ENCODE peak calls at places on chromosomes 3 and 15, in four cellular contexts. One of them, this sample, is unnamed.

GRCh38 chr3:187743195-187744141 is 1.8 kb downstream of the BCL6 start:
- DNase-seq in HepG2: no peak
- DNase-seq in K562: peak
- DNase-seq in A549: peak
- DNase-seq in this sample: peak

GRCh38 chr3:86967062-86967461 is 23.9 kb downstream of the VGLL3 start:
- DNase-seq in HepG2: no peak
- DNase-seq in K562: no peak
- DNase-seq in A549: no peak
- DNase-seq in this sample: no peak

GRCh38 chr15:60760646-60761504 is 281.9 kb upstream of the ICE2 start:
- DNase-seq in HepG2: no peak
- DNase-seq in K562: no peak
- DNase-seq in A549: no peak
- DNase-seq in this sample: no peak

GRCh38 chr3:2599471-2599870 is 500.8 kb downstream of the CNTN4 start:
- DNase-seq in HepG2: no peak
- DNase-seq in K562: no peak
- DNase-seq in A549: no peak
- DNase-seq in this sample: no peak

GRCh38 chr3:146589899-146590508 is 15.1 kb downstream of the PLSCR5 start:
- DNase-seq in HepG2: peak
- DNase-seq in K562: peak
- DNase-seq in A549: peak
- DNase-seq in this sample: peak

GRCh38 chr3:134291300-134292254 is 40.9 kb upstream of the RYK start:
- DNase-seq in HepG2: no peak
- DNase-seq in K562: no peak
- DNase-seq in A549: peak
- DNase-seq in this sample: no peak

GRCh38 chr3:154795582-154795981 is 284.5 kb upstream of the MME start:
- DNase-seq in HepG2: no peak
- DNase-seq in K562: no peak
- DNase-seq in A549: no peak
- DNase-seq in this sample: no peak

GRCh38 chr3:184155644-184156521 is 706 bp downstream of the DVL3 start:
- DNase-seq in HepG2: peak
- DNase-seq in K562: peak
- DNase-seq in A549: no peak
- DNase-seq in this sample: peak

GRCh38 chr15:39381517-39381916 is 199.4 kb upstream of the THBS1 start:
- DNase-seq in HepG2: no peak
- DNase-seq in K562: no peak
- DNase-seq in A549: no peak
- DNase-seq in this sample: no peak
- TF ChIP-seq JUNB in HepG2: no peak
- TF ChIP-seq JUNB in K562: no peak
- TF ChIP-seq JUNB in A549: no peak
- TF ChIP-seq JUNB in this sample: no peak

GRCh38 chr3:100274361-100274760 is 13.6 kb downstream of the TBC1D23 start:
- DNase-seq in HepG2: no peak
- DNase-seq in K562: no peak
- DNase-seq in A549: no peak
- DNase-seq in this sample: no peak

GRCh38 chr3:100271522-100271921 is 10.7 kb downstream of the TBC1D23 start:
- DNase-seq in HepG2: no peak
- DNase-seq in K562: no peak
- DNase-seq in A549: no peak
- DNase-seq in this sample: no peak

GRCh38 chr3:100278910-100279309 is 18.1 kb downstream of the TBC1D23 start:
- DNase-seq in HepG2: no peak
- DNase-seq in K562: no peak
- DNase-seq in A549: no peak
- DNase-seq in this sample: no peak

GRCh38 chr3:100277255-100277800 is 16.5 kb downstream of the TBC1D23 start:
- DNase-seq in HepG2: peak
- DNase-seq in K562: no peak
- DNase-seq in A549: no peak
- DNase-seq in this sample: no peak
- TF ChIP-seq JUNB in HepG2: no peak
- TF ChIP-seq JUNB in K562: no peak
- TF ChIP-seq JUNB in A549: no peak
- TF ChIP-seq JUNB in this sample: no peak

DNA sequence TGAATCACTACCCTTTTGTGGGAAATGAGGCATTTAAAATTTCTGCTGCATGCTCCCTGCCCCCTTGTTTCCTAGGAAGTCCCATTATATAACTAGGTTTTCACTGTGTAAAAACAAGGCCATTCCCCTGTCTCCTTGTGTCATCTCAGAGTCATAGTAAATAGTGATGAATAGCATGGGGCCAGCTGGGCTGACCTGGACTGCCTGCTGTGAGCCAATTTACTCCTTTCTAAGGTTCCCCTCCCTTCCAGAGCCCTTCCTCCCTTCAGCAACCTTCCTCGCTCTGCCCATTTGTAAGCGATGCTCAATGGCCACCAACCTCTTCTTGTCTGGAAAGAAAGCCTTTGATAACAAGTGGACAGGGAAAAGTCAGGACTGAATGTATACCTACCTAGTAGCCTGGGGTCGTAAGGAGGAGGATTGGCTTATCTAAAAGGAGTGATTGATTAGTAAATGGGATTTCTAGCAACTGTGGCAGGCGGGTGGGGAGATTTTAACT is 11.7 kb downstream of the ITGA11 start:
- DNase-seq in HepG2: peak
- DNase-seq in K562: no peak
- DNase-seq in A549: peak
- DNase-seq in this sample: peak
- TF ChIP-seq JUNB in HepG2: no peak
- TF ChIP-seq JUNB in K562: no peak
- TF ChIP-seq JUNB in A549: no peak
- TF ChIP-seq JUNB in this sample: no peak

DNA sequence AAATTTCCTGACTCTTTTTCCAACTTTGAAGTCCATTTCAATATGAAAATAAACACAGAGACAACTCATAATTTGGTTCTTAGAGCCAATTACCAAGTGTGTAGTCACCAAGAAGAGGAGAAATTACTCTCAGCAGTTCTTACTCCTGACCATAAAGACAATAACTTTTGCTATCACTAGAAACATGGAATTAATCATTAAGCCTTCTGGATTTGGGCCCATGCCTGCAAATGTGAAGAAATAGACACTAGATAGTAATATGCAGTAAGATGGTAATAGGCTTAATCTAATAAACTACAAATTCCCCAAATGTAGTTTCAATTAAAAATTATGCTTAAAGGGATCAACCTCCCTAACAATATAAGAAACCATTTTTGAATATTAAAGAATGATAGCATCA is 185.1 kb upstream of the AGTR1 start:
- DNase-seq in HepG2: no peak
- DNase-seq in K562: no peak
- DNase-seq in A549: no peak
- DNase-seq in this sample: no peak
- TF ChIP-seq JUNB in HepG2: no peak
- TF ChIP-seq JUNB in K562: no peak
- TF ChIP-seq JUNB in A549: no peak
- TF ChIP-seq JUNB in this sample: no peak

DNA sequence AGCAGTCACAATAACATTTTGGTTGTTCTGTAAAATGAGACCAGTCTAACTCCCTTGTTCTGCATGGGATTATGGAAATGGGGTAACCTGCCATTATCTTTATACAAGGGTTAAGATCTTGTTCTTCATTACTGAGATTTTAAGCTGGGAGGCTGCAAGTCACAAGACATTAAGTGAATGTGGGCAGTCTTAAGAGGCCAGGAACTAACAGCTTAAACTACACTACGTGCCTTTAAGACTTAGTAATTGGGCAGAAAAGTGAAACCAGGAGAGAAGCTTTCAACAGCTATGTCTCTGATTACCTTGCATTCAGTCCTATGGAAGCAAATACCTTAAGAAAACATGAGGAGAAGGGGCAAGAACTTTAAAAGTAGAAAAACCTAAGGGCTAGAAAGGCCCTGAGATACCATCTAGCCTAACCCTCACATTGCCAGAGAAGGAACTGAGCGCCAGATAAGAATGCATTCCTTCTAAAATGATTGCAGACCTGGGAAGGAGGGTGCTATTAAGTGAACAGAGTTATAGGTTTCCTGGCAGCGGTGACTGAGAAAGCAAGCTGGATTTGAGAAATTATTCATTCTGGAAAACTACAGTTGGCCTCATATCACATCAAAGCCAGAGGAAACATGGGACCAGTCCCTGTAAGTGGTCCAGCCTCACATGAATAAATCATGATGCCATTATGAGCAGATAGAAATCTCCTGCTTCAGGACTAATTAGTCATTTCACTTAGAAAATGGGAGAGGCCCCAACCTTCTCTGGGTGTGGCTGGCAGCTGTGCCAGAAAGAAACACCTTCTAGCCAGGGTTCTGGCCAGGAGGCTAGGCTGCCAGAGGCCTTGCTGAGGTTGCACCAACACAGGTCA is 32.9 kb downstream of the DAPK2 start:
- DNase-seq in HepG2: no peak
- DNase-seq in K562: peak
- DNase-seq in A549: no peak
- DNase-seq in this sample: no peak
- TF ChIP-seq JUNB in HepG2: no peak
- TF ChIP-seq JUNB in K562: no peak
- TF ChIP-seq JUNB in A549: no peak
- TF ChIP-seq JUNB in this sample: no peak

DNA sequence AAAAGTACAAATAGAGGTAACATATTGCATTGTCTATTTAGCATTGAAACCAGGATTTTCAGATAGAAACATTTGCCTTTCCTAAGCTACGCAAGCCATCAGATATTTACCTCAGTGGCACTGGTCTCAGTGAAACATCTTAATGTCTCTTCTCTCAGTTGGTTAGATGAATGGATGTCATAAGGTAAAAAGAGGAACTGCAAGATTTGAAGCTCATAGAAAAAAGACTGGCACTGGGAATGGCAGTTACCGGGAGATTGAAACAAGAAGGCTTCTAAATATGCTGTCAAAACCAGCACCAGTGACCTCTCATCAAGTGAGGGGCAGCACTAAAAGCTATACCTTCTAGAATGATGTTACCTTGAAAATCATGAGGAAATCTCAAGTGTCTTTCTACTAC is 486.4 kb downstream of the FHIT start:
- DNase-seq in HepG2: no peak
- DNase-seq in K562: no peak
- DNase-seq in A549: no peak
- DNase-seq in this sample: no peak
- TF ChIP-seq JUNB in HepG2: no peak
- TF ChIP-seq JUNB in K562: no peak
- TF ChIP-seq JUNB in A549: no peak
- TF ChIP-seq JUNB in this sample: no peak

DNA sequence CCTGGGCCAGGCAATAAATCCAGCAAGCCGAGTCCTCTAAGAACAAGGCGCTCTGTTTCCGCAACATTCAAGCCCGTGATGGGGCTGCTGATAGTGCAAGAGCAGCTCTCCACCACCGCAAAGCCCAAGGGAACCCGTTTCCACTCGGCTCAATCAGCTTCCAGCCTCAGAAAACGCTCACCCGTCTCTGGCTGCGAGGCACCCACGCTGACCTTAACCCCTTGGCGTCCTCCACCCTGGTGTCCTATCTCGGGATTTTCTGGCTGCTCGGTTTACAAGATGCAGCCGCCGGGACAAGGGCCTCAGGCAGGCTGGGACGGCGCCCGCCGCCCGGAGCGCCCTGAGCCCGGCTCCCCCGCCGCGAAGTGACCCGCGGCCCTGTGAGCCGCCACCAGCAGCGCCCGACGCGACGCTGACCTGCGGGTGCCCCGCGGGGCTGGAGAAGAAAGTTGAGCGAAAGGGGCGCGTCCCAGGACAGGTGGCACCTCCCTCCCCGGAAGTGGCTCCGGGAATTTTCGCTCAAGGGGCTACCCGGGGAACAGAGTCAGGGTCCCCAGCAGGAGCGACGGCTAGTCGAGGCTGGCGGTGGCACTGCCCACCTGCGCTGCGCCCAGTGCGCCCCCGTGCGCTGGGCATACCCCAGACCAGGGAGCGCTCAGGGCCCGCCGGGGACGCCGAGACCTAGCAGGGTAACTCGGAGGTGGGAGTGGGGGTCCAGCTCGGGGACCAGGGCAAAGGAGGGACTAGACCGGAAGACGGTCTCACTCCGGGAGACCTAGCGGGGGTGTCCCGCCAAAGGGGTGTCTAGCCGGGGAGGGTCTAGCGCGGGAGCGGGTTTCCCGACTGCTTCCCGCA is 18.1 kb downstream of the SPATA12 start:
- DNase-seq in HepG2: peak
- DNase-seq in K562: peak
- DNase-seq in A549: peak
- DNase-seq in this sample: peak
- TF ChIP-seq JUNB in HepG2: no peak
- TF ChIP-seq JUNB in K562: no peak
- TF ChIP-seq JUNB in A549: no peak
- TF ChIP-seq JUNB in this sample: no peak

This sample was measured in GM23338.